ENCODE peak calls at places on chromosomes 16 and 17, in four cellular contexts. T, L, H and Y are unnamed samples.

GRCh38 chr16:19094542-19095365 is 19.0 kb upstream of the ITPRIPL2 start:
- DNase-seq in T (no peak), L (no peak), H (no peak), Y (no peak)

GRCh38 chr17:16459850-16460550 is 32.0 kb downstream of the LRRC75A start:
- DNase-seq in T (no peak), L (no peak), H (no peak), Y (peak)

GRCh38 chr16:11735801-11736200 is 6.9 kb downstream of the TXNDC11 start:
- DNase-seq in T (no peak), L (no peak), H (no peak), Y (no peak)

GRCh38 chr16:2473425-2473926 is 1.5 kb upstream of the TBC1D24 start:
- DNase-seq in T (no peak), L (no peak), H (no peak), Y (no peak)

GRCh38 chr16:8258523-8258922 is 331.8 kb downstream of the TMEM114 start:
- DNase-seq in T (no peak), L (no peak), H (no peak), Y (no peak)

GRCh38 chr17:82177761-82178498 is 34.7 kb downstream of the CCDC57 start:
- DNase-seq in T (no peak), L (no peak), H (no peak), Y (peak)

GRCh38 chr17:4448197-4448980 is 14.6 kb downstream of the SPNS3 start:
- DNase-seq in T (no peak), L (no peak), H (no peak), Y (peak)

GRCh38 chr16:67349172-67349571 is 22.6 kb downstream of the LRRC36 start:
- DNase-seq in T (no peak), L (no peak), H (peak), Y (peak)

GRCh38 chr17:40542562-40543411 is 22.5 kb downstream of the CCR7 start:
- DNase-seq in T (peak), L (no peak), H (peak), Y (peak)

GRCh38 chr17:3960764-3961163 is 3.5 kb downstream of the ATP2A3 start:
- DNase-seq in T (peak), L (no peak), H (peak), Y (no peak)

GRCh38 chr16:73390936-73391335 is 343.0 kb upstream of the ZFHX3 start:
- DNase-seq in T (peak), L (no peak), H (no peak), Y (no peak)

GRCh38 chr16:73385701-73386100 is 337.8 kb upstream of the ZFHX3 start:
- DNase-seq in T (no peak), L (no peak), H (no peak), Y (no peak)

GRCh38 chr16:73389075-73389474 is 341.1 kb upstream of the ZFHX3 start:
- DNase-seq in T (no peak), L (no peak), H (no peak), Y (no peak)

GRCh38 chr16:73387979-73388378 is 340.1 kb upstream of the ZFHX3 start:
- DNase-seq in T (no peak), L (no peak), H (no peak), Y (no peak)

DNA sequence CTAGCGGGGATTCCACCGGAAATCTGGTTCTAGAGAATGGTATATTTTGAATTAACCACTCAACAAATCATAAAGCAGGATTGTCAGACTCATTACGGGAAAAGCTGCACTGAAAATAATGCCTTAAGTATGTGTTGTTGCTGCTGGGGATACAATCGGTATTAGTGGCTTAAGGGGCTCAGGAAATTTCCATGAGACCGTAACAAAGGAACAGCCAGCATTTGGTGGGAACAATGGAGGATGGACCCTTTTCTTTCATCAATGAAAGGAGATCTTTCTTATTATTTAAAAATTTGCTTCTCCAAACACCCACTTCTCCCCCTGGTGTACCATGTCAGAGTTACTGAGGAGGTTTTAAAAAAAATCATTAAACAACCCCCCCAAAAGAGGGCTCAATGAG is 342.6 kb upstream of the ZFHX3 start:
- DNase-seq in T (no peak), L (no peak), H (no peak), Y (no peak)
- TF ChIP-seq CTCF in T (no peak), L (no peak), H (no peak), Y (no peak)

GRCh38 chr16:86199871-86200700 is 301.1 kb downstream of the IRF8 start:
- DNase-seq in T (no peak), L (no peak), H (no peak), Y (no peak)
- H3K4me3 ChIP-seq in T (no peak), L (no peak), H (no peak), Y (no peak)

GRCh38 chr16:15445450-15445849 is 11.1 kb downstream of the BMERB1 start:
- DNase-seq in T (no peak), L (no peak), H (no peak), Y (no peak)
- TF ChIP-seq CTCF in T (no peak), L (no peak), H (no peak), Y (no peak)

DNA sequence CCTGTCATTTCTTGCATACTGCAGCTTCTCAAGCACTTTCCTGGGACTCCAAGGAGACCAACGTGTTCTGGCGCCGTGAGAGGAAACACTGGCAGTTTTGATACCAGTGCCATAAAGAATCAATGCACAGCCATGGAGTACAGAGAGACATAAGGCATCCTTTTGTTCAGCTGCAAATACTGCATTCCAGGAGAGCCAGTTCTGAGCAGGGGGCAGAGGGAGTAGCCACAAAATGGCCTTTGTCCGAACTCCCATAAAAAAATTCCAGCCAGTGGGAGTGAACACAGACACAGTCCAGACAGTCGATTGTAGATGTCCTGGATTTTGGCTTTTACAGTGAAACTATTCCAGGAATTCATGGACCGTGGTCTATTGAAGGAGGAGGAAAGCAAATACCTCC is 36.2 kb upstream of the TEKT3 start:
- DNase-seq in T (peak), L (no peak), H (peak), Y (no peak)
- H3K4me3 ChIP-seq in T (peak), L (peak), H (no peak), Y (no peak)

GRCh38 chr17:1484586-1485310 is 7.7 kb downstream of the MYO1C start:
- DNase-seq in T (no peak), L (no peak), H (peak), Y (peak)
- TF ChIP-seq CTCF in T (peak), L (peak), H (peak), Y (no peak)

GRCh38 chr17:56231693-56232092 is 78.4 kb downstream of the ANKFN1 start:
- DNase-seq in T (no peak), L (no peak), H (no peak), Y (no peak)

DNA sequence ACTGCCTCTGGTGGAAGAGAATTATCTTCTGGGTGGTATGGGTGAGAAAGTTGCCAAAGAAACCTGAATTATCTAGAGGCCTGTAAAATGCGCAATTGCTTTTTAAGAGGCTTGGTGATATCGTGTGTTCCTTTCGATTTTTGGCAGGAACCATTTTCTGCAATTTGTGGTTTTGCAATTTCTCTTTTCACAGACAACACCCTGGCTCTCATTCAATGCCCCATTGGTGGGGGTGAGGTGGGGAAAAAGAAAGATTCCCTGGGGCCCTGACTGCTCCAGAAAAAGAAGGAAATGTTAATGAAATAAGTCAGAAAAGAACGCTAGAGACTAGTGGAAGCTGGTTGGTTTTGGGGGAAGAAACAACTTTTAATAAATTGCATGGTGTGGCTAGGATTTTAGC is 77.4 kb downstream of the ANKFN1 start:
- DNase-seq in T (no peak), L (no peak), H (peak), Y (no peak)
- H3K4me3 ChIP-seq in T (no peak), L (no peak), H (no peak), Y (no peak)

GRCh38 chr16:667113-667779 is 686 bp upstream of the RHOT2 start:
- DNase-seq in T (no peak), L (no peak), H (no peak), Y (no peak)

GRCh38 chr16:666572-666971 is 1.4 kb upstream of the RHOT2 start:
- DNase-seq in T (no peak), L (no peak), H (no peak), Y (no peak)

GRCh38 chr16:669666-670065 is 1.7 kb downstream of the RHOT2 start:
- DNase-seq in T (no peak), L (no peak), H (no peak), Y (no peak)

GRCh38 chr16:668519-669171 is 713 bp downstream of the RHOT2 start:
- DNase-seq in T (no peak), L (no peak), H (peak), Y (no peak)

DNA sequence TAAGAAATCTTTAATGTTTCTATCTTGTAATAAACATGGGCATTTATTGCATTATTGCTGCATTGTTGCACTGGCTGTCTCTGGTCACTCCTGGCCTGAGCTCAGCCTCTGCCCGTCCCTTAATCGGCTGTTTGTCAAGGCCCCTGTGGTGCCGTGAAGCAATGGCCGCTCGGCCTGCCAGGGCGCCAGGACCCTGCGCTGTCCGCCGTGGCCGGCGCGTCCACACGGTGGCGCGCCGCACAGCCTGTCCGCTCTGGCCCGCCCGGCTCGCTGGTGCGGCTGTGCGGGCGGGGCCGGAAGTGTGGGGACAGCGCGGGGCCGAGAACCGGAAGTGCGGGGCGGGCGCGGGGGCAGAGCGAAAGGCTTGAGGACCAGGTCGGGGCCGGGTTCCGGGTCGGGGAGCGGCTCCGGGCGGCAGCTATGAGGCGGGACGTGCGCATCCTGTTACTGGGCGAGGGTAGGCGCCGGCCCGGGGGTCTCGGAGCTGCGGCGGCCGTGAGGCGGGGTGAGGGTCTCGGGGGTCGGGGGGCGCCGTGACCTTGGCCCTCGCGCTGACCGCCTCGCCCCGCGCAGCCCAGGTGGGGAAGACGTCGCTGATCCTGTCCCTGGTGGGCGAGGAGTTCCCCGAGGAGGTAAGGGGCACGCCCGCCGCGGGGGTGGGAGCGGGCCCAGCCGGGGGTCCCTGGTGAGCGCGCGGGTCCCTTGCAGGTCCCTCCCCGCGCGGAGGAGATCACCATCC is at the start of gene RHOT2:
- DNase-seq in T (peak), L (peak), H (peak), Y (peak)
- TF ChIP-seq CTCF in T (peak), L (peak), H (peak), Y (peak)

GRCh38 chr17:44527954-44528353 is 24.7 kb upstream of the GPATCH8 start:
- DNase-seq in T (no peak), L (no peak), H (no peak), Y (no peak)

GRCh38 chr17:44527102-44527501 is 23.9 kb upstream of the GPATCH8 start:
- DNase-seq in T (no peak), L (no peak), H (no peak), Y (no peak)

GRCh38 chr17:44518032-44518431 is 14.8 kb upstream of the GPATCH8 start:
- DNase-seq in T (no peak), L (no peak), H (peak), Y (peak)

GRCh38 chr17:44522883-44523671 is 19.9 kb upstream of the GPATCH8 start:
- DNase-seq in T (peak), L (no peak), H (peak), Y (peak)

GRCh38 chr17:44523672-44523972 is 20.4 kb upstream of the GPATCH8 start:
- DNase-seq in T (no peak), L (no peak), H (no peak), Y (no peak)
- H3K4me3 ChIP-seq in T (no peak), L (no peak), H (no peak), Y (no peak)

GRCh38 chr16:82792704-82793103 is 165.9 kb downstream of the CDH13 start:
- DNase-seq in T (no peak), L (no peak), H (no peak), Y (no peak)

GRCh38 chr16:82801361-82801760 is 174.6 kb downstream of the CDH13 start:
- DNase-seq in T (peak), L (no peak), H (no peak), Y (peak)

GRCh38 chr16:82793550-82794244 is 166.9 kb downstream of the CDH13 start:
- DNase-seq in T (no peak), L (no peak), H (no peak), Y (no peak)

DNA sequence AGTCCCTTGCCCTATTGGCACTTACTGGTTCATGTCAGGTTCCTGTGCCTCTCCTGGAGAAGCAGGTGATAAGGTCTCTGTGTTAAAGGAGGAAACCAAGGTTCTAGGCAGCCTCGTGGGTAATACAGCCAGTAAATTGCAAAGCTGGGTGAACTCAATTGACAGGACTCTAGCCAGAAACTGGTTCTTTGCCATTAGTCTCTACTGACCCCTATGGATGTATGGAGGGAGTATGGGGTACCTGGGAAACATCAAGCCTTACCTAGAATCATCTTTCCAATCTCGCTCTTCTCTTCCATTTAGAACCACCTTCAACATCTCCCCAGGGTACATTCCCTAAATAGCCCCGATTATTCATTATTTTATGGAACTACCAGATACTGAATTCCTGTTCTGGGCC is 169.3 kb downstream of the CDH13 start:
- DNase-seq in T (no peak), L (no peak), H (no peak), Y (no peak)
- TF ChIP-seq CTCF in T (no peak), L (no peak), H (no peak), Y (no peak)